ENCODE peak calls at places on chromosomes 2 and 18, in eight cellular contexts. M is heart right ventricle; A is astrocyte; C is right cardiac atrium; V is RWPE1; L is MM.1S; Z is H9; Q is CD8-positive, alpha-beta memory T cell. H is an unnamed sample.

GRCh38 chr18:36315736-36316135 is 18.2 kb downstream of the FHOD3 start:
- DNase-seq in M (no peak), A (peak), C (no peak), V (no peak), L (no peak), Z (peak), Q (no peak), H (no peak)

GRCh38 chr2:70396589-70396988 is 94.7 kb upstream of the FAM136A start:
- DNase-seq in M (no peak), A (no peak), C (no peak), V (no peak), L (no peak), Z (no peak), Q (no peak), H (no peak)

GRCh38 chr2:168475636-168476035 is 19.6 kb downstream of the CERS6 start:
- DNase-seq in M (no peak), A (no peak), C (no peak), V (no peak), L (no peak), Z (no peak), Q (no peak), H (no peak)

GRCh38 chr18:77108001-77108692 is 24.4 kb downstream of the MBP start:
- DNase-seq in M (no peak), A (peak), C (peak), V (no peak), L (peak), Z (no peak), Q (no peak), H (no peak)

GRCh38 chr18:66511810-66512209 is 92.1 kb downstream of the CDH19 start:
- DNase-seq in M (no peak), A (peak), C (no peak), V (peak), L (no peak), Z (no peak), Q (no peak), H (no peak)

GRCh38 chr2:212864186-212864585 is 287.2 kb downstream of the IKZF2 start:
- DNase-seq in M (no peak), A (no peak), C (no peak), V (no peak), L (no peak), Z (no peak), Q (no peak), H (no peak)

GRCh38 chr2:64987001-64987962 is 1.9 kb upstream of the SLC1A4 start:
- DNase-seq in M (no peak), A (peak), C (no peak), V (peak), L (peak), Z (no peak), Q (no peak), H (no peak)

GRCh38 chr2:219641390-219642063 is 14.1 kb downstream of the SLC4A3 start:
- DNase-seq in M (no peak), A (no peak), C (peak), V (no peak), L (no peak), Z (peak), Q (no peak), H (no peak)

GRCh38 chr2:219634171-219634940 is 6.9 kb downstream of the SLC4A3 start:
- DNase-seq in M (no peak), A (no peak), C (no peak), V (no peak), L (no peak), Z (peak), Q (no peak), H (no peak)

GRCh38 chr2:68824831-68825230 is 46.4 kb downstream of the BMP10 start:
- DNase-seq in M (no peak), A (peak), C (no peak), V (peak), L (no peak), Z (no peak), Q (no peak), H (no peak)

GRCh38 chr2:31992025-31992566 is 18.7 kb downstream of the MEMO1 start:
- DNase-seq in M (no peak), A (no peak), C (no peak), V (no peak), L (no peak), Z (no peak), Q (no peak), H (no peak)

GRCh38 chr2:85547089-85547858 is 8.3 kb downstream of the MAT2A start:
- DNase-seq in M (no peak), A (no peak), C (no peak), V (no peak), L (no peak), Z (no peak), Q (no peak), H (no peak)

GRCh38 chr2:12642332-12642731 is 74.4 kb upstream of the TRIB2 start:
- DNase-seq in M (no peak), A (no peak), C (no peak), V (no peak), L (no peak), Z (no peak), Q (no peak), H (no peak)

GRCh38 chr18:31162825-31163435 is at the start of gene DSC1:
- DNase-seq in M (no peak), A (no peak), C (no peak), V (no peak), L (no peak), Z (no peak), Q (peak), H (no peak)

GRCh38 chr2:165793779-165794519 is at the start of gene GALNT3:
- DNase-seq in M (peak), A (no peak), C (peak), V (peak), L (peak), Z (peak), Q (no peak), H (peak)

GRCh38 chr2:8737571-8738175 is 55.8 kb downstream of the ID2 start:
- DNase-seq in M (no peak), A (peak), C (no peak), V (no peak), L (no peak), Z (no peak), Q (no peak), H (no peak)

GRCh38 chr2:211157856-211158463 is 601.6 kb downstream of the CPS1 start:
- DNase-seq in M (peak), A (peak), C (peak), V (peak), L (peak), Z (peak), Q (peak), H (peak)

GRCh38 chr2:215695876-215696275 is 260.0 kb upstream of the FN1 start:
- DNase-seq in M (no peak), A (no peak), C (no peak), V (no peak), L (no peak), Z (no peak), Q (no peak), H (no peak)

GRCh38 chr2:144409241-144409640 is 110.7 kb downstream of the ZEB2 start:
- DNase-seq in M (no peak), A (no peak), C (no peak), V (no peak), L (no peak), Z (no peak), Q (no peak), H (no peak)

GRCh38 chr2:168456526-168457176 is 579 bp downstream of the CERS6 start:
- DNase-seq in M (peak), A (peak), C (peak), V (peak), L (peak), Z (no peak), Q (peak), H (peak)

GRCh38 chr18:49520661-49521145 is 33.7 kb upstream of the C18orf32 start:
- DNase-seq in M (no peak), A (peak), C (no peak), V (no peak), L (no peak), Z (no peak), Q (no peak), H (no peak)

GRCh38 chr2:62263076-62263475 is 67.2 kb downstream of the B3GNT2 start:
- DNase-seq in M (no peak), A (no peak), C (no peak), V (no peak), L (no peak), Z (no peak), Q (no peak), H (no peak)

GRCh38 chr2:241226723-241227634 is 38.5 kb downstream of the ANO7 start:
- DNase-seq in M (no peak), A (no peak), C (no peak), V (no peak), L (no peak), Z (peak), Q (no peak), H (peak)

GRCh38 chr2:234569776-234570430 is 73.0 kb upstream of the ARL4C start:
- DNase-seq in M (no peak), A (no peak), C (no peak), V (no peak), L (no peak), Z (no peak), Q (no peak), H (no peak)

GRCh38 chr2:219175928-219176817 is 552 bp downstream of the CNPPD1 start:
- DNase-seq in M (peak), A (peak), C (no peak), V (peak), L (peak), Z (peak), Q (peak), H (peak)

GRCh38 chr2:58347810-58348209 is 106.7 kb upstream of the FANCL start:
- DNase-seq in M (no peak), A (no peak), C (no peak), V (no peak), L (no peak), Z (no peak), Q (no peak), H (no peak)

GRCh38 chr2:145329976-145330375 is 810.1 kb upstream of the ZEB2 start:
- DNase-seq in M (no peak), A (no peak), C (no peak), V (no peak), L (no peak), Z (no peak), Q (no peak), H (no peak)

GRCh38 chr2:32865399-32866068 is 81.2 kb upstream of the LTBP1 start:
- DNase-seq in M (no peak), A (peak), C (no peak), V (peak), L (no peak), Z (no peak), Q (no peak), H (no peak)

GRCh38 chr18:50813353-50813752 is 6.5 kb downstream of the MRO start:
- DNase-seq in M (no peak), A (no peak), C (no peak), V (no peak), L (no peak), Z (no peak), Q (no peak), H (no peak)

GRCh38 chr2:109185338-109185737 is 56.3 kb downstream of the SH3RF3 start:
- DNase-seq in M (no peak), A (peak), C (peak), V (peak), L (no peak), Z (no peak), Q (no peak), H (no peak)

GRCh38 chr18:48227206-48227605 is 182.0 kb downstream of the ZBTB7C start:
- DNase-seq in M (no peak), A (no peak), C (no peak), V (peak), L (peak), Z (no peak), Q (no peak), H (no peak)

GRCh38 chr2:204551464-204551863 is 6.2 kb downstream of the PARD3B start:
- DNase-seq in M (no peak), A (no peak), C (no peak), V (no peak), L (no peak), Z (no peak), Q (no peak), H (no peak)

GRCh38 chr2:119174216-119174992 is 15.9 kb upstream of the C1QL2 start:
- DNase-seq in M (peak), A (no peak), C (peak), V (peak), L (peak), Z (peak), Q (peak), H (peak)

GRCh38 chr2:11352781-11353537 is 8.5 kb upstream of the ROCK2 start:
- DNase-seq in M (no peak), A (no peak), C (no peak), V (no peak), L (no peak), Z (no peak), Q (no peak), H (no peak)

GRCh38 chr2:233462202-233462785 is 104.3 kb downstream of the USP40 start:
- DNase-seq in M (no peak), A (no peak), C (peak), V (no peak), L (no peak), Z (no peak), Q (no peak), H (no peak)
- H3K27ac ChIP-seq in M (no peak), A (no peak), C (no peak), V (no peak), L (no peak), Z (no peak), Q (no peak), H (no peak)

GRCh38 chr2:36561223-36561944 is 36.6 kb downstream of the FEZ2 start:
- DNase-seq in M (no peak), A (peak), C (no peak), V (peak), L (no peak), Z (no peak), Q (no peak), H (no peak)
- H3K27ac ChIP-seq in M (peak), A (peak), C (peak), V (peak), L (no peak), Z (no peak), Q (no peak), H (no peak)

GRCh38 chr2:98828793-98829371 is 98.0 kb upstream of the MGAT4A start:
- DNase-seq in M (no peak), A (no peak), C (no peak), V (no peak), L (no peak), Z (no peak), Q (peak), H (no peak)
- H3K27ac ChIP-seq in M (peak), A (no peak), C (no peak), V (no peak), L (no peak), Z (no peak), Q (no peak), H (no peak)

GRCh38 chr2:169478339-169478738 is 955 bp upstream of the BBS5 start:
- DNase-seq in M (no peak), A (peak), C (no peak), V (no peak), L (no peak), Z (no peak), Q (no peak), H (no peak)
- H3K27ac ChIP-seq in M (peak), A (no peak), C (no peak), V (no peak), L (no peak), Z (no peak), Q (no peak), H (no peak)

GRCh38 chr2:26873584-26873983 is 25.7 kb downstream of the DPYSL5 start:
- DNase-seq in M (no peak), A (no peak), C (no peak), V (no peak), L (no peak), Z (no peak), Q (no peak), H (no peak)

GRCh38 chr2:26875808-26876207 is 27.9 kb downstream of the DPYSL5 start:
- DNase-seq in M (no peak), A (no peak), C (no peak), V (no peak), L (no peak), Z (no peak), Q (no peak), H (no peak)

GRCh38 chr2:26875083-26875634 is 27.2 kb downstream of the DPYSL5 start:
- DNase-seq in M (no peak), A (no peak), C (no peak), V (no peak), L (no peak), Z (no peak), Q (no peak), H (no peak)

GRCh38 chr2:26876260-26876659 is 28.3 kb downstream of the DPYSL5 start:
- DNase-seq in M (no peak), A (no peak), C (no peak), V (no peak), L (no peak), Z (no peak), Q (no peak), H (no peak)

DNA sequence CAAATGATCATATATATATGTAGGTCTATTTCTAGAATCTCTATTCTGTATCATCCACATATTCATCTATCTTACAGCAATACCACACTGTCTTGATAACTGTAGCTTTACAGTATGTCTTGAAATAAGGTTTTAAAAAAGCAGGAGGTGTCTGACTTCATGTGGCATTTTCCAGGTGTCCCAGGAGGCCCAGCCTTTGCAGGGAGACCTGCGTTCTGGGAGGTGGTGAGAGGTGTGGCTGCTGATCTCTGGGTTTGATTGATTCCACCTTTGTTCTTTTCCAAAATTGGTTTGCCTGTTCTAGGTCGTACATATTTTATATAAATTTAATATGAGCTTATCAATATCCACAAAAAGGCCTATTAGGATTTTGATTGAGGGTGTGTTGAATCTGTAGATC is 26.6 kb downstream of the DPYSL5 start:
- DNase-seq in M (no peak), A (no peak), C (no peak), V (no peak), L (no peak), Z (no peak), Q (no peak), H (no peak)
- H3K27ac ChIP-seq in M (no peak), A (no peak), C (no peak), V (no peak), L (no peak), Z (no peak), Q (no peak), H (no peak)